ENCODE peak calls at places on chromosomes 7 and 10, in eight cellular contexts. U, R, D, T, J, X, E and K are unnamed samples.

GRCh38 chr10:62177111-62177510 is 91.5 kb downstream of the RTKN2 start:
- DNase-seq in U (no peak), R (no peak), D (no peak), T (no peak), J (no peak), X (no peak), E (no peak), K (no peak)

GRCh38 chr7:35991511-35992232 is 161.4 kb upstream of the EEPD1 start:
- DNase-seq in U (no peak), R (no peak), D (no peak), T (no peak), J (peak; percentile 13), X (no peak), E (no peak), K (no peak)

GRCh38 chr10:32961892-32962369 is 3.9 kb upstream of the ITGB1 start:
- DNase-seq in U (no peak), R (no peak), D (no peak), T (no peak), J (peak; percentile 57), X (peak; percentile 15), E (peak; percentile 86), K (no peak)

GRCh38 chr10:99695761-99696160 is 36.2 kb downstream of the COX15 start:
- DNase-seq in U (no peak), R (no peak), D (no peak), T (no peak), J (no peak), X (no peak), E (no peak), K (no peak)

GRCh38 chr7:55494951-55495350 is 77.4 kb downstream of the VOPP1 start:
- DNase-seq in U (no peak), R (no peak), D (no peak), T (no peak), J (no peak), X (no peak), E (no peak), K (no peak)

GRCh38 chr10:58177362-58177947 is 90.2 kb downstream of the IPMK start:
- DNase-seq in U (no peak), R (no peak), D (no peak), T (no peak), J (peak; percentile 15), X (peak; percentile 42), E (peak; percentile 39), K (no peak)

GRCh38 chr10:81594991-81595390 is 280.0 kb upstream of the NRG3 start:
- DNase-seq in U (no peak), R (no peak), D (no peak), T (no peak), J (no peak), X (no peak), E (no peak), K (no peak)

GRCh38 chr7:142880886-142881505 is 4.5 kb downstream of the TRPV6 start:
- DNase-seq in U (no peak), R (no peak), D (no peak), T (no peak), J (peak; percentile 23), X (peak; percentile 82), E (peak; percentile 29), K (no peak)

GRCh38 chr7:108210796-108211195 is 80.6 kb upstream of the LAMB4 start:
- DNase-seq in U (no peak), R (no peak), D (no peak), T (no peak), J (no peak), X (no peak), E (no peak), K (no peak)

GRCh38 chr7:151891182-151891581 is 14.3 kb upstream of the PRKAG2 start:
- DNase-seq in U (no peak), R (peak; percentile 41), D (no peak), T (no peak), J (no peak), X (no peak), E (no peak), K (no peak)

GRCh38 chr10:112790921-112791320 is 159.1 kb upstream of the TCF7L2 start:
- DNase-seq in U (no peak), R (no peak), D (no peak), T (no peak), J (no peak), X (no peak), E (no peak), K (peak; percentile 72)

GRCh38 chr10:21953585-21954057 is 49.9 kb downstream of the DNAJC1 start:
- DNase-seq in U (no peak), R (no peak), D (no peak), T (no peak), J (peak; percentile 36), X (peak; percentile 53), E (peak; percentile 69), K (no peak)

GRCh38 chr7:38801786-38802185 is 107.2 kb downstream of the VPS41 start:
- DNase-seq in U (no peak), R (no peak), D (no peak), T (no peak), J (no peak), X (no peak), E (no peak), K (no peak)

GRCh38 chr7:139875821-139876241 is 46.8 kb downstream of the TBXAS1 start:
- DNase-seq in U (no peak), R (no peak), D (no peak), T (no peak), J (no peak), X (no peak), E (peak; percentile 14), K (no peak)

GRCh38 chr10:95867866-95868265 is 39.9 kb upstream of the CC2D2B start:
- DNase-seq in U (no peak), R (no peak), D (no peak), T (no peak), J (no peak), X (no peak), E (no peak), K (no peak)

GRCh38 chr7:54796853-54797252 is 37.8 kb upstream of the SEC61G start:
- DNase-seq in U (no peak), R (no peak), D (no peak), T (no peak), J (no peak), X (no peak), E (no peak), K (no peak)

GRCh38 chr10:127776816-127777215 is 39.8 kb downstream of the FOXI2 start:
- DNase-seq in U (no peak), R (no peak), D (no peak), T (no peak), J (no peak), X (no peak), E (no peak), K (peak; percentile 79)

GRCh38 chr7:113730309-113730955 is 188.4 kb downstream of the PPP1R3A start:
- DNase-seq in U (no peak), R (no peak), D (no peak), T (no peak), J (no peak), X (no peak), E (no peak), K (no peak)

GRCh38 chr7:113731571-113731970 is 187.2 kb downstream of the PPP1R3A start:
- DNase-seq in U (no peak), R (no peak), D (no peak), T (no peak), J (no peak), X (no peak), E (no peak), K (no peak)
- TF ChIP-seq EP300 in U (no peak), R (no peak), D (no peak), T (no peak), J (no peak), X (no peak), E (no peak), K (no peak)

DNA sequence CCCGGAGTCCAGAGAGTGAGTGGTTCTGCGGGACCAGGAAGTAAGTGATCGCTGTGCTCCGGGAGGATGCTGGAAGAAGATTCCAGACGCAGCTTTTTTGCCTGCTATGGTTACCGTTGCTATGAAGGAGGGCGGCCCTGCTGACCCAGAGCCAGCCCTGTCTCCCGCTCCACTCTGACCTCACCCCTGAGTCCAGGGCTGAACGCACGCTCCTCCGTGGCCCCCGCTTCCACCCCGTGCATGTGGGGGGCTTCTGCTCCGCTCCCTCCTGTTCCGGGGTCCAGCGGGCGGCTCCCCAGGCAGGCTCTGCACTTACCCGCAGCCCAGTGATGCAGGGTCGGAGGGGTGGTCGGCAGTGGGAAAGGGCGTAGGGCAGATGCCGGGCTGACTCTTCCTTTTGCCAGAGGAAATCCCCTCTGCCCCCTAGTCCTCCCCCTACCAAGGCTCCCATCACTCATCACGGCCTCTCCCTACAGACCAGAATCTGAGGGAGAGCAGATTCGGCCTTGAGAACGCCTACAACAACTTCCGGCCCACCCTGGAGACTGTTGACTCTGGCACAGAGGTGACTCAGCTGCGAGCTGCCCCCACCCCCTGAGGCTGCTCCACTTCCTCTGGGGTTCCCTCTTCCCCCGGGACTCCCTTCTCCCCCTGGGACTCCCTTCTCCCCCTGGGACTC is 2.6 kb upstream of the MUC17 start:
- DNase-seq in U (peak; percentile 85), R (peak; percentile 59), D (peak; percentile 21), T (peak; percentile 87), J (peak; percentile 62), X (peak; percentile 86), E (peak; percentile 93), K (no peak)
- TF ChIP-seq POLR2A in U (no peak), R (peak; percentile 20), D (no peak), T (no peak), J (no peak), X (no peak), E (no peak), K (no peak)

DNA sequence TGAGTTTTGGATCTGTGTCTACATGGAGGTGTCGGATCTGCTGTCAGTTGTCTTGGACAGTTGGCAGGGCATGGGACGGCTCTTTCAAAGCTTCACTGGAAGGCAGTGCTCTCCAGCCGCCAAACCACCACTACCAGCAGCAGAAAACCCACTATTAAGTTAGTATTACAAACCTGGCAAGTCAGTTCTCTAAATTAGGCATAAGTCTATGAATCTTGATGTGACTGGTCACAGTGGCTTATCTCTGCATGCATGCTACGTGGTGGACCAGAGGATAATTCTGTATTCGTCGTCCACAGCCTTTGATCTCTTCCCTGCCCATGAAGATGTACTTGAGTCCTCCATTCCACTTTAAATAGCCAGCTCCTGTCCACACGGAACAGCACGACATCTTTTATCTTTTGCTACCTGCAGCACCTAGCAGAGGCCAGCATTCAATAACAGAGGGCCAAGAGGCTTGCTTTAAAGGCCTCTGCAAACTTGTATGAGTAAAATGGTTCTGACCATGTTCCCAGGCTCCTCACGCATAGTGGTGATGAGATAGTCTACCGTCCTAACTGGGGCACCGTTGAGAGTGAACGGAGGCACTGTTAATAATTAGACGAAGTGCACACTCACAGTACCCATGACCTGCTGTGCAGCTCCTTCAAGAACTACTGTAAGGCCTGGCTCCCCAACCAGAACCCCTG is 836 bp downstream of the GPR146 start:
- DNase-seq in U (no peak), R (no peak), D (no peak), T (no peak), J (peak; percentile 53), X (no peak), E (no peak), K (no peak)
- TF ChIP-seq CTCF in U (no peak), R (no peak), D (no peak), T (no peak), J (no peak), X (no peak), E (no peak), K (no peak)

GRCh38 chr10:125102216-125102615 is 58.1 kb downstream of the CTBP2 start:
- DNase-seq in U (no peak), R (peak; percentile 32), D (no peak), T (peak; percentile 13), J (peak; percentile 22), X (no peak), E (peak; percentile 61), K (no peak)
- TF ChIP-seq EP300 in U (no peak), R (no peak), D (no peak), T (no peak), J (no peak), X (no peak), E (no peak), K (no peak)